ENCODE peak calls at places on chromosome 18, in eight cellular contexts. J is dorsolateral prefrontal cortex, U is lower leg skin, Z is D721Med, G is bronchial epithelial cell, X is GM10248, N is cardiac muscle cell, I is body of pancreas. S is an unnamed sample.

GRCh38 chr18:79529296-79529695 is 133.6 kb downstream of the NFATC1 start:
- DNase-seq in Z (no peak), G (no peak), U (peak; percentile 80), J (no peak), I (peak; percentile 3), X (no peak), N (no peak), S (no peak)

GRCh38 chr18:60549338-60549960 is 176.9 kb upstream of the MC4R start:
- DNase-seq in G (peak; percentile 74), N (peak; percentile 83), I (no peak), X (peak; percentile 30), Z (peak; percentile 56), J (no peak), U (no peak), S (no peak)

GRCh38 chr18:45666520-45666919 is 51.2 kb downstream of the SLC14A2 start:
- DNase-seq in I (no peak), Z (no peak), G (no peak), X (peak; percentile 51), U (no peak), J (no peak), N (no peak), S (no peak)

GRCh38 chr18:73258375-73259087 is 390.7 kb upstream of the NETO1 start:
- DNase-seq in G (no peak), X (no peak), U (no peak), Z (no peak), I (no peak), J (no peak), N (no peak), S (no peak)

GRCh38 chr18:73352546-73352945 is 484.8 kb upstream of the NETO1 start:
- DNase-seq in G (no peak), N (no peak), Z (no peak), I (no peak), U (no peak), J (no peak), X (no peak), S (no peak)

GRCh38 chr18:57909620-57910019 is 106.5 kb upstream of the ATP8B1 start:
- DNase-seq in I (no peak), U (peak; percentile 52), N (peak; percentile 7), J (no peak), X (no peak), Z (no peak), G (peak; percentile 84), S (no peak)

GRCh38 chr18:57040175-57040574 is 106.7 kb upstream of the BOD1L2 start:
- DNase-seq in U (no peak), N (no peak), Z (no peak), X (no peak), G (no peak), J (no peak), I (no peak), S (no peak)

GRCh38 chr18:50034029-50034428 is 160.9 kb downstream of the MYO5B start:
- DNase-seq in Z (no peak), I (no peak), U (no peak), J (no peak), G (peak; percentile 43), X (no peak), N (no peak), S (no peak)

GRCh38 chr18:77105021-77105420 is 27.6 kb downstream of the MBP start:
- DNase-seq in G (no peak), X (no peak), J (no peak), I (no peak), U (peak; percentile 21), N (no peak), Z (no peak), S (no peak)

GRCh38 chr18:74289137-74289536 is 2.6 kb downstream of the CYB5A start:
- DNase-seq in Z (no peak), J (no peak), U (no peak), X (peak; percentile 1), G (peak; percentile 26), I (no peak), N (peak; percentile 57), S (no peak)

GRCh38 chr18:2902327-2902726 is 55.5 kb downstream of the EMILIN2 start:
- DNase-seq in J (no peak), G (no peak), U (peak; percentile 83), N (no peak), I (no peak), X (no peak), Z (no peak), S (no peak)

GRCh38 chr18:77344777-77345507 is 95.3 kb downstream of the GALR1 start:
- DNase-seq in N (no peak), U (no peak), J (no peak), X (no peak), G (no peak), Z (no peak), I (no peak), S (no peak)

GRCh38 chr18:3350021-3350420 is 88.1 kb downstream of the MYL12B start:
- DNase-seq in X (no peak), J (no peak), I (no peak), N (no peak), U (no peak), G (no peak), Z (no peak), S (no peak)

GRCh38 chr18:70288171-70288850 is 534 bp upstream of the SOCS6 start:
- DNase-seq in J (peak; percentile 42), I (peak; percentile 56), X (peak; percentile 54), Z (peak; percentile 79), N (peak; percentile 39), U (peak; percentile 87), G (no peak), S (no peak)

GRCh38 chr18:45277870-45278269 is 337.4 kb upstream of the SLC14A2 start:
- DNase-seq in G (peak; percentile 13), J (no peak), N (no peak), X (no peak), I (no peak), Z (no peak), U (no peak), S (no peak)

GRCh38 chr18:49949991-49950395 is 136.7 kb upstream of the ACAA2 start:
- DNase-seq in N (no peak), G (no peak), Z (no peak), X (no peak), I (no peak), U (peak; percentile 18), J (no peak), S (no peak)

GRCh38 chr18:79136742-79137141 is 67.5 kb downstream of the ATP9B start:
- DNase-seq in I (no peak), Z (no peak), U (no peak), N (no peak), J (no peak), X (no peak), G (no peak), S (no peak)

DNA sequence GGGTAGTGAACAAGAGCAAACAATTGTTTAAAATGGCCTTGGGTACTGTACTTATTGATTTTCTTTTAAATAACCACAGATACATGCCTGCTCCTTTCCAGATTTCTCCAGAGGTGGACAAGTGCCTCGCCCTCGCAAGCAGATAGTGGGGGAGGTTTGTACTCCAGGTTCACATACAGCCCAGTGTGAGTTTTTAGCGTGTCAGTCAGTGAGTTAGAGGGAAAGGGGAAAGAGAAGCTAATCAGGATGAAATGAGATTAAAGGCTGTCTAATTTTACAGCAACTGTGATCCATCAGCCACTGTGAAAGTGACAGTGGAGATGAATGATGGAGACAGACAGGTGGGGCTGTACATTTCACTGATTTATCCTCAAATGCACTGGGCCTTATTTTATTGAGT is 74.7 kb downstream of the KLHL14 start:
- DNase-seq in I (no peak), X (no peak), Z (no peak), N (no peak), U (no peak), G (no peak), J (no peak), S (no peak)
- TF ChIP-seq CTCF in I (no peak), X (no peak), Z (no peak), N (no peak), U (no peak), G (no peak), J (no peak), S (no peak)

GRCh38 chr18:32431753-32432152 is 38.9 kb downstream of the GAREM1 start:
- DNase-seq in I (no peak), J (no peak), G (no peak), U (no peak), N (no peak), X (no peak), Z (no peak), S (no peak)
- TF ChIP-seq CTCF in I (no peak), J (no peak), G (no peak), U (no peak), N (no peak), X (no peak), Z (no peak), S (no peak)

GRCh38 chr18:52352920-52353319 is 12.9 kb downstream of the DCC start:
- DNase-seq in N (no peak), U (no peak), Z (no peak), X (no peak), J (no peak), I (no peak), G (no peak), S (no peak)

GRCh38 chr18:52343731-52344340 is 3.8 kb downstream of the DCC start:
- DNase-seq in G (no peak), I (no peak), J (no peak), U (no peak), Z (no peak), N (no peak), X (no peak), S (no peak)

GRCh38 chr18:52345428-52345827 is 5.4 kb downstream of the DCC start:
- DNase-seq in X (no peak), Z (no peak), J (no peak), I (no peak), U (no peak), G (no peak), N (no peak), S (no peak)

GRCh38 chr18:52343138-52343537 is 3.1 kb downstream of the DCC start:
- DNase-seq in J (no peak), N (no peak), U (no peak), X (no peak), I (no peak), Z (no peak), G (no peak), S (no peak)

DNA sequence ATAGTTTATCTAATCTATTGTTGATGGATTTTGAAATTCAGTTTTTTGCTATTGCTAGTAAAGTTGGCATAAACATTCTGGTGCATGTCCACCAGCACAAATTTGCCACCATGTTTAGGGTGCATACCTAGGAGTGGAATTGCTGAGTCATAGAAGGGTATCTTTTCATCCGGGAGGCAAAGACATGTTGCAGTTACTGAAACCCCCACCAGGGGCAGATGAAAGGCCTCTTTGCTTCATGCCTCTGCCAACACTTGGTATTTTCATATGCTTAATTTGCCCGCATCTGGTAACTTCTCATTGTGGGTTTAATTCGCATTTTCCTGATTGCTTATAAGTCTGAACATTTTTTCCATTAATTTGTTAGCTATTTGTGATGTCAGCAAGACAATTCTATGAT is 8.2 kb downstream of the DCC start:
- DNase-seq in G (peak; percentile 24), Z (no peak), U (no peak), J (no peak), N (no peak), X (no peak), I (no peak), S (no peak)
- TF ChIP-seq CTCF in G (peak; percentile 34), Z (no peak), U (no peak), J (peak; percentile 26), N (no peak), X (no peak), I (no peak), S (no peak)

DNA sequence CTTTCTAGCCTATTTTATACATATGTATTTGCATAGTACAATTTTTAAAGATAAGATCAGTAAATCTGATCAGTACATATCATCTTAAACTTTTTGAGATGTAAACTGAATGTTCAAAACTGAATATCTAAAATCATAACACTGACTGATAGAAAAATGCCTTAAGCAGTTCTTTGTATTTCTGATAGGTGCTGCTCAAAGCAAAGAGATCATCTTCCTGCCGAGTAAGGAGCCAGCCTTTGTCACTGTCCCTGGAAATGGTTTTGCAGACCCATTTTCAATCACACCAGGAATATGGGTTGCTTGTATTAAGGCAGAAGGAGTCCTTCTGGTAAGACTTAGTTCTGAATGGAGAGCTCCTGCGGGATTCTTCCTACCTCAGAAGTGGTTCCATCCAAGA is 135.0 kb downstream of the LAMA3 start:
- DNase-seq in N (peak; percentile 13), I (no peak), Z (no peak), G (peak; percentile 13), J (no peak), X (no peak), U (no peak), S (no peak)
- TF ChIP-seq CTCF in N (no peak), I (no peak), Z (peak; percentile 27), G (no peak), J (no peak), X (no peak), U (no peak), S (no peak)